ENCODE peak calls at places on chromosomes 7 and 10, in five cellular contexts. N, R, S, L and P are unnamed samples.

GRCh38 chr10:35872666-35873065 is 230.6 kb upstream of the FZD8 start:
- DNase-seq in N (no peak), R (no peak), S (no peak), L (no peak), P (no peak)

GRCh38 chr7:98282727-98283126 is 1.2 kb downstream of the BRI3 start:
- DNase-seq in N (no peak), R (no peak), S (no peak), L (no peak), P (peak)

GRCh38 chr7:151028948-151029501 is 775 bp downstream of the ABCB8 start:
- DNase-seq in N (no peak), R (no peak), S (no peak), L (no peak), P (no peak)

GRCh38 chr10:125823663-125824251 is 411 bp downstream of the BCCIP start:
- DNase-seq in N (no peak), R (no peak), S (no peak), L (no peak), P (no peak)

GRCh38 chr10:99406149-99406548 is 24.3 kb downstream of the GOT1 start:
- DNase-seq in N (no peak), R (no peak), S (peak), L (no peak), P (no peak)

GRCh38 chr10:79930751-79931150 is 18.2 kb downstream of the SFTPD start:
- DNase-seq in N (no peak), R (no peak), S (no peak), L (no peak), P (no peak)

GRCh38 chr10:86630079-86630478 is 24.3 kb upstream of the OPN4 start:
- DNase-seq in N (no peak), R (no peak), S (no peak), L (no peak), P (no peak)

GRCh38 chr7:77887567-77887966 is 89.0 kb downstream of the PHTF2 start:
- DNase-seq in N (no peak), R (no peak), S (no peak), L (no peak), P (peak)

GRCh38 chr7:97027427-97028234 is 3.0 kb upstream of the DLX5 start:
- DNase-seq in N (no peak), R (peak), S (peak), L (no peak), P (peak)

GRCh38 chr7:51175316-51175991 is 141.2 kb downstream of the COBL start:
- DNase-seq in N (no peak), R (no peak), S (no peak), L (peak), P (no peak)

GRCh38 chr7:97025983-97026704 is 1.5 kb upstream of the DLX5 start:
- DNase-seq in N (no peak), R (no peak), S (no peak), L (no peak), P (no peak)

GRCh38 chr7:74222851-74223710 is 13.3 kb downstream of the LAT2 start:
- DNase-seq in N (no peak), R (no peak), S (no peak), L (no peak), P (no peak)

GRCh38 chr7:135938563-135938962 is 38.6 kb downstream of the MTPN start:
- DNase-seq in N (no peak), R (no peak), S (no peak), L (no peak), P (no peak)

GRCh38 chr7:148262721-148263229 is 327.8 kb upstream of the C7orf33 start:
- DNase-seq in N (no peak), R (peak), S (no peak), L (peak), P (peak)

GRCh38 chr7:127154101-127154500 is 98.6 kb downstream of the GRM8 start:
- DNase-seq in N (no peak), R (no peak), S (no peak), L (no peak), P (no peak)

GRCh38 chr7:140238778-140239652 is 62.2 kb upstream of the KDM7A start:
- DNase-seq in N (no peak), R (no peak), S (no peak), L (no peak), P (no peak)

GRCh38 chr10:4663162-4663992 is 162.6 kb upstream of the AKR1E2 start:
- DNase-seq in N (no peak), R (peak), S (peak), L (no peak), P (peak)

GRCh38 chr10:30510184-30510931 is 76.4 kb downstream of the MAP3K8 start:
- DNase-seq in N (no peak), R (no peak), S (peak), L (no peak), P (peak)

GRCh38 chr7:131957338-131958025 is 401.1 kb upstream of the PODXL start:
- DNase-seq in N (no peak), R (no peak), S (no peak), L (no peak), P (no peak)

GRCh38 chr10:83925133-83925532 is 214.2 kb upstream of the GHITM start:
- DNase-seq in N (no peak), R (no peak), S (no peak), L (peak), P (no peak)